ENCODE peak calls at places on chromosome 10, in ten cellular contexts. R is C1 segment of cervical spinal cord; Z is dermis microvascular lymphatic vessel endothelial cell; P is neural crest cell; A is HEK293T; W is neural progenitor cell; T is endothelial cell; G is tibial nerve; M is IMR-90; Q is stimulated activated CD8-positive, alpha-beta memory T cell treated with anti-CD3 and anti-CD28 coated beads, Interleukin-7, amount 100 ng/mL, for 4 hours. H is an unnamed sample.

GRCh38 chr10:132970641-132971438 is 28.5 kb upstream of the CFAP46 start:
- DNase-seq in R (no peak), Z (no peak), P (no peak), A (no peak), W (no peak), T (no peak), G (no peak), M (no peak), Q (no peak), H (no peak)

GRCh38 chr10:56622335-56622973 is 261.4 kb upstream of the ZWINT start:
- DNase-seq in R (no peak), Z (no peak), P (no peak), A (no peak), W (no peak), T (no peak), G (no peak), M (no peak), Q (no peak), H (no peak)

GRCh38 chr10:49844775-49845561 is 82.8 kb upstream of the OGDHL start:
- DNase-seq in R (no peak), Z (peak), P (no peak), A (no peak), W (no peak), T (no peak), G (no peak), M (peak), Q (no peak), H (no peak)

GRCh38 chr10:58531084-58531695 is 18.5 kb downstream of the BICC1 start:
- DNase-seq in R (peak), Z (peak), P (peak), A (peak), W (peak), T (peak), G (no peak), M (peak), Q (no peak), H (no peak)

GRCh38 chr10:96840841-96841518 is 8.9 kb downstream of the LCOR start:
- DNase-seq in R (no peak), Z (peak), P (no peak), A (no peak), W (no peak), T (no peak), G (no peak), M (peak), Q (peak), H (no peak)

GRCh38 chr10:69577268-69578232 is 4.3 kb upstream of the NEUROG3 start:
- DNase-seq in R (no peak), Z (no peak), P (no peak), A (no peak), W (peak), T (no peak), G (no peak), M (no peak), Q (no peak), H (no peak)

GRCh38 chr10:112215342-112215774 is 31.8 kb upstream of the GPAM start:
- DNase-seq in R (no peak), Z (no peak), P (no peak), A (no peak), W (no peak), T (no peak), G (no peak), M (peak), Q (no peak), H (no peak)

GRCh38 chr10:130301026-130301892 is 165.1 kb downstream of the GLRX3 start:
- DNase-seq in R (no peak), Z (peak), P (no peak), A (no peak), W (no peak), T (no peak), G (no peak), M (no peak), Q (peak), H (peak)

GRCh38 chr10:103835121-103836045 is 20.0 kb downstream of the SH3PXD2A start:
- DNase-seq in R (no peak), Z (no peak), P (no peak), A (no peak), W (no peak), T (no peak), G (peak), M (peak), Q (no peak), H (peak)

GRCh38 chr10:100510533-100511308 is 8.9 kb downstream of the SEC31B start:
- DNase-seq in R (no peak), Z (no peak), P (no peak), A (no peak), W (no peak), T (no peak), G (no peak), M (peak), Q (peak), H (no peak)

GRCh38 chr10:125151170-125151823 is 9.1 kb downstream of the CTBP2 start:
- DNase-seq in R (no peak), Z (no peak), P (no peak), A (no peak), W (no peak), T (no peak), G (no peak), M (no peak), Q (no peak), H (no peak)

GRCh38 chr10:89217057-89217990 is 10.2 kb upstream of the CH25H start:
- DNase-seq in R (no peak), Z (peak), P (peak), A (peak), W (peak), T (peak), G (peak), M (peak), Q (peak), H (no peak)

GRCh38 chr10:77207182-77208165 is 430.1 kb downstream of the KCNMA1 start:
- DNase-seq in R (no peak), Z (no peak), P (no peak), A (no peak), W (no peak), T (no peak), G (no peak), M (no peak), Q (no peak), H (no peak)

GRCh38 chr10:132811891-132812481 is 26.0 kb upstream of the NKX6-2 start:
- DNase-seq in R (no peak), Z (no peak), P (no peak), A (no peak), W (no peak), T (no peak), G (no peak), M (no peak), Q (no peak), H (no peak)

GRCh38 chr10:79223346-79224048 is 123.8 kb upstream of the PPIF start:
- DNase-seq in R (no peak), Z (peak), P (no peak), A (no peak), W (peak), T (no peak), G (peak), M (peak), Q (no peak), H (peak)

GRCh38 chr10:72095195-72095594 is 6.8 kb upstream of the SPOCK2 start:
- DNase-seq in R (no peak), Z (no peak), P (no peak), A (no peak), W (no peak), T (no peak), G (no peak), M (no peak), Q (no peak), H (no peak)

GRCh38 chr10:89575037-89575436 is 39.6 kb upstream of the SLC16A12 start:
- DNase-seq in R (no peak), Z (no peak), P (no peak), A (no peak), W (no peak), T (no peak), G (no peak), M (peak), Q (no peak), H (no peak)

GRCh38 chr10:122555431-122555830 is 5.1 kb upstream of the DMBT1 start:
- DNase-seq in R (no peak), Z (no peak), P (no peak), A (no peak), W (no peak), T (no peak), G (no peak), M (no peak), Q (no peak), H (no peak)

GRCh38 chr10:1492641-1493040 is 244.7 kb downstream of the ADARB2 start:
- DNase-seq in R (no peak), Z (no peak), P (no peak), A (no peak), W (no peak), T (no peak), G (no peak), M (no peak), Q (no peak), H (no peak)

GRCh38 chr10:15521507-15521906 is 150.4 kb upstream of the FAM171A1 start:
- DNase-seq in R (no peak), Z (no peak), P (no peak), A (no peak), W (no peak), T (no peak), G (no peak), M (no peak), Q (no peak), H (no peak)

GRCh38 chr10:72808001-72808400 is 85.5 kb upstream of the OIT3 start:
- DNase-seq in R (no peak), Z (no peak), P (no peak), A (no peak), W (no peak), T (no peak), G (no peak), M (no peak), Q (no peak), H (no peak)

GRCh38 chr10:18423058-18423637 is 228.2 kb downstream of the NSUN6 start:
- DNase-seq in R (no peak), Z (no peak), P (no peak), A (no peak), W (no peak), T (no peak), G (no peak), M (no peak), Q (no peak), H (no peak)

GRCh38 chr10:21523007-21523406 is 2.5 kb downstream of the SKIDA1 start:
- DNase-seq in R (no peak), Z (no peak), P (no peak), A (no peak), W (peak), T (no peak), G (no peak), M (no peak), Q (no peak), H (no peak)

GRCh38 chr10:103814626-103815370 is 40.6 kb downstream of the SH3PXD2A start:
- DNase-seq in R (no peak), Z (no peak), P (no peak), A (no peak), W (no peak), T (no peak), G (no peak), M (peak), Q (no peak), H (no peak)

GRCh38 chr10:86212391-86212700 is 154.2 kb downstream of the GRID1 start:
- DNase-seq in R (no peak), Z (no peak), P (no peak), A (no peak), W (no peak), T (no peak), G (no peak), M (no peak), Q (no peak), H (no peak)

GRCh38 chr10:84360634-84361365 is 32.4 kb downstream of the CCSER2 start:
- DNase-seq in R (no peak), Z (peak), P (no peak), A (no peak), W (no peak), T (no peak), G (no peak), M (peak), Q (no peak), H (no peak)

GRCh38 chr10:122013311-122013780 is 24.4 kb downstream of the TACC2 start:
- DNase-seq in R (no peak), Z (no peak), P (no peak), A (no peak), W (no peak), T (no peak), G (no peak), M (no peak), Q (no peak), H (peak)

GRCh38 chr10:79059859-79060379 is 8.8 kb upstream of the ZMIZ1 start:
- DNase-seq in R (peak), Z (no peak), P (no peak), A (no peak), W (no peak), T (no peak), G (no peak), M (no peak), Q (no peak), H (no peak)

GRCh38 chr10:122636953-122637352 is 62.7 kb downstream of the C10orf120 start:
- DNase-seq in R (no peak), Z (no peak), P (no peak), A (no peak), W (no peak), T (no peak), G (no peak), M (no peak), Q (no peak), H (peak)

GRCh38 chr10:35355971-35356724 is 19.8 kb downstream of the CCNY start:
- DNase-seq in R (no peak), Z (no peak), P (no peak), A (no peak), W (no peak), T (no peak), G (no peak), M (no peak), Q (no peak), H (no peak)

GRCh38 chr10:72133517-72133916 is 45.2 kb upstream of the SPOCK2 start:
- DNase-seq in R (no peak), Z (no peak), P (no peak), A (no peak), W (no peak), T (no peak), G (no peak), M (peak), Q (no peak), H (no peak)

GRCh38 chr10:79941146-79941545 is 7.8 kb downstream of the SFTPD start:
- DNase-seq in R (no peak), Z (no peak), P (no peak), A (no peak), W (no peak), T (no peak), G (no peak), M (no peak), Q (no peak), H (no peak)

GRCh38 chr10:70690584-70690983 is 18.3 kb downstream of the ADAMTS14 start:
- DNase-seq in R (no peak), Z (no peak), P (no peak), A (no peak), W (no peak), T (no peak), G (no peak), M (no peak), Q (no peak), H (no peak)

GRCh38 chr10:107971973-107972372 is 807.5 kb upstream of the SORCS1 start:
- DNase-seq in R (no peak), Z (peak), P (no peak), A (no peak), W (no peak), T (no peak), G (no peak), M (no peak), Q (no peak), H (no peak)

GRCh38 chr10:6091630-6092029 is 2.8 kb downstream of the RBM17 start:
- DNase-seq in R (no peak), Z (peak), P (no peak), A (no peak), W (peak), T (no peak), G (no peak), M (no peak), Q (no peak), H (no peak)

GRCh38 chr10:69351589-69351988 is 65.1 kb downstream of the TACR2 start:
- DNase-seq in R (no peak), Z (no peak), P (no peak), A (no peak), W (no peak), T (no peak), G (no peak), M (no peak), Q (no peak), H (no peak)

GRCh38 chr10:45464958-45465567 is 91.0 kb downstream of the ALOX5 start:
- DNase-seq in R (peak), Z (peak), P (peak), A (peak), W (peak), T (peak), G (peak), M (peak), Q (peak), H (peak)